ENCODE peak calls at places on chromosome 2, in eight cellular contexts. S is OCI-LY7, L is heart left ventricle, M is upper lobe of right lung, Q is kidney, V is GM13976, X is RWPE1, W is GM12865. T is an unnamed sample.

GRCh38 chr2:182891611-182892010 is 25.2 kb upstream of the FRZB start:
- DNase-seq in S (no peak), L (no peak), M (no peak), Q (no peak), V (no peak), X (no peak), W (no peak), T (no peak)

GRCh38 chr2:217918220-217919024 is 84.4 kb downstream of the TNS1 start:
- DNase-seq in S (no peak), L (peak; percentile 78), M (no peak), Q (peak; percentile 85), V (no peak), X (no peak), W (peak; percentile 9), T (no peak)

GRCh38 chr2:236536727-236537398 is 32.8 kb upstream of the ACKR3 start:
- DNase-seq in S (peak; percentile 63), L (no peak), M (no peak), Q (peak; percentile 39), V (peak; percentile 40), X (no peak), W (peak; percentile 74), T (peak; percentile 37)

GRCh38 chr2:217103752-217104540 is 244.1 kb upstream of the TNP1 start:
- DNase-seq in S (no peak), L (no peak), M (no peak), Q (no peak), V (no peak), X (peak; percentile 14), W (no peak), T (no peak)

GRCh38 chr2:50856112-50856511 is 175.8 kb downstream of the NRXN1 start:
- DNase-seq in S (no peak), L (no peak), M (no peak), Q (no peak), V (no peak), X (no peak), W (no peak), T (no peak)

GRCh38 chr2:42117923-42118758 is 51.0 kb upstream of the EML4 start:
- DNase-seq in S (peak; percentile 80), L (no peak), M (no peak), Q (no peak), V (no peak), X (no peak), W (peak; percentile 38), T (no peak)

GRCh38 chr2:176085861-176086771 is 2.4 kb upstream of the EVX2 start:
- DNase-seq in S (no peak), L (no peak), M (peak; percentile 58), Q (no peak), V (no peak), X (peak; percentile 21), W (peak; percentile 16), T (no peak)

GRCh38 chr2:10405441-10405840 is 42.7 kb downstream of the ODC1 start:
- DNase-seq in S (no peak), L (peak; percentile 90), M (peak; percentile 78), Q (peak; percentile 93), V (no peak), X (peak; percentile 96), W (no peak), T (no peak)

GRCh38 chr2:156189143-156189542 is 143.4 kb downstream of the NR4A2 start:
- DNase-seq in S (no peak), L (no peak), M (no peak), Q (no peak), V (no peak), X (no peak), W (no peak), T (no peak)

GRCh38 chr2:119544075-119545031 is at the start of gene CFAP221:
- DNase-seq in S (no peak), L (peak; percentile 77), M (peak; percentile 93), Q (peak; percentile 90), V (peak; percentile 70), X (peak; percentile 76), W (peak; percentile 13), T (peak; percentile 72)

GRCh38 chr2:196248467-196249104 is 77.2 kb upstream of the STK17B start:
- DNase-seq in S (peak; percentile 29), L (no peak), M (no peak), Q (no peak), V (no peak), X (no peak), W (no peak), T (no peak)

GRCh38 chr2:138531913-138532312 is 30.3 kb downstream of the SPOPL start:
- DNase-seq in S (no peak), L (no peak), M (no peak), Q (no peak), V (no peak), X (no peak), W (no peak), T (no peak)

GRCh38 chr2:139411236-139411635 is 631.0 kb upstream of the NXPH2 start:
- DNase-seq in S (no peak), L (no peak), M (no peak), Q (no peak), V (no peak), X (no peak), W (no peak), T (no peak)

GRCh38 chr2:164474873-164475272 is 146.4 kb downstream of the GRB14 start:
- DNase-seq in S (no peak), L (no peak), M (no peak), Q (no peak), V (no peak), X (no peak), W (no peak), T (no peak)

GRCh38 chr2:130336150-130336876 is 6.4 kb upstream of the IMP4 start:
- DNase-seq in S (no peak), L (no peak), M (no peak), Q (no peak), V (no peak), X (no peak), W (no peak), T (no peak)

GRCh38 chr2:200747668-200748618 is 63.8 kb upstream of the BZW1 start:
- DNase-seq in S (no peak), L (no peak), M (no peak), Q (no peak), V (no peak), X (no peak), W (peak; percentile 47), T (no peak)

GRCh38 chr2:232982926-232983668 is 30.0 kb downstream of the NGEF start:
- DNase-seq in S (peak; percentile 33), L (no peak), M (no peak), Q (no peak), V (no peak), X (no peak), W (no peak), T (no peak)

GRCh38 chr2:199596549-199596948 is 138.8 kb upstream of the SATB2 start:
- DNase-seq in S (peak; percentile 37), L (no peak), M (no peak), Q (no peak), V (no peak), X (peak; percentile 8), W (peak; percentile 20), T (no peak)

GRCh38 chr2:14557921-14558320 is 74.6 kb upstream of the LRATD1 start:
- DNase-seq in S (no peak), L (no peak), M (no peak), Q (no peak), V (no peak), X (no peak), W (no peak), T (no peak)

GRCh38 chr2:54755641-54756326 is 32.3 kb downstream of the EML6 start:
- DNase-seq in S (peak; percentile 95), L (no peak), M (no peak), Q (no peak), V (no peak), X (no peak), W (peak; percentile 65), T (peak; percentile 8)
- TF ChIP-seq CTCF in S (peak; percentile 83), L (no peak), M (no peak), Q (no peak), V (peak; percentile 35), X (no peak), W (peak; percentile 12), T (no peak)

GRCh38 chr2:39778775-39779751 is at the start of gene THUMPD2:
- DNase-seq in S (peak; percentile 87), L (peak; percentile 71), M (peak; percentile 88), Q (peak; percentile 91), V (peak; percentile 86), X (peak; percentile 62), W (peak; percentile 88), T (peak; percentile 84)
- TF ChIP-seq CTCF in S (no peak), L (no peak), M (no peak), Q (no peak), V (no peak), X (no peak), W (no peak), T (no peak)

GRCh38 chr2:237980087-237980486 is 13.3 kb downstream of the UBE2F start:
- DNase-seq in S (no peak), L (no peak), M (no peak), Q (no peak), V (no peak), X (no peak), W (no peak), T (no peak)
- TF ChIP-seq CTCF in S (no peak), L (no peak), M (no peak), Q (no peak), V (no peak), X (no peak), W (no peak), T (no peak)

GRCh38 chr2:45003586-45004568 is 5.4 kb downstream of the SIX2 start:
- DNase-seq in S (no peak), L (no peak), M (no peak), Q (no peak), V (peak; percentile 31), X (no peak), W (no peak), T (no peak)

GRCh38 chr2:45002661-45003210 is 6.5 kb downstream of the SIX2 start:
- DNase-seq in S (no peak), L (no peak), M (no peak), Q (no peak), V (no peak), X (no peak), W (no peak), T (no peak)

GRCh38 chr2:45000341-45000901 is 8.8 kb downstream of the SIX2 start:
- DNase-seq in S (no peak), L (no peak), M (no peak), Q (no peak), V (no peak), X (no peak), W (no peak), T (no peak)

GRCh38 chr2:45000921-45001628 is 8.2 kb downstream of the SIX2 start:
- DNase-seq in S (no peak), L (no peak), M (no peak), Q (no peak), V (peak; percentile 32), X (no peak), W (no peak), T (no peak)

DNA sequence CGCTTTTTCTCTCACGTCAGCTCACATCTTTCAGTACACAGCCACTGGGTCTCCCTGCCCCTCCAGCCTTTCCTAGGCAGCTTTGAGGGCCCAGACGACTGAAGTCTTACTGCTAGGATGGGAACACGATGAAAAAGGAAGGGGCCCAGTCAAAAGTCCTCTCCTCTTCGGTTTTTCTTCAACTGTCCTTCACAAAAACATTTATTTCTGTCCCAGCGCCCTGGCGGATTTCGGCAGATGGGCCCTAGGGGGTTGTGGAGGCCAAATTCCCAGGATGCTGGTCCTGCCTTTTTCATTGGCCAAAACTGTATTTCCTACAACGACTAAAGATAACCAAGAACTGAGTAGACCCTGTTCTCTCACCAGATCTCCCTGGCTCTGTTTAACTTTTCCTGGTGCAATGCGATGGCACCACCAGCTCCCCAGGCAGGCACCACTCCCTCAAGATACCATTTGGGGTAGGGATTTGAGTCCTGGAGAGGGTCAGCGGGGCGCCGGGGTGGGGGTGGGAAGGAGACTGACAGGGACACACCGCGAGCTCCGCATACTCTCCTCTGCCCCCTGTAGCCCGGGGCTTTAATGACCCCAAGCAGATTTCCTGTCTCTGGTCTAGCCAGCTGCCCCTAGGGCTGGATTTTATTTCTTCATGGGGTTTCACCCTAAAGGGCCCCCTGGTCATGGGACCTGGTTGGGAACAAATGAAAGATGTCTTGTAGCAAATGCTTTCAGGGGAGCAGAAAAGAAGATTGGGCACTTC is 7.4 kb downstream of the SIX2 start:
- DNase-seq in S (no peak), L (no peak), M (no peak), Q (no peak), V (peak; percentile 32), X (no peak), W (no peak), T (no peak)
- TF ChIP-seq CTCF in S (peak; percentile 32), L (no peak), M (no peak), Q (no peak), V (no peak), X (no peak), W (peak; percentile 3), T (no peak)

T was measured in GM20000.